ENCODE peak calls at places on chromosome 19, in nine cellular contexts. I is AG04450; P is BE2C; N is thoracic aorta; K is cardiac fibroblast; E is foreskin fibroblast; Z is fibroblast of mammary gland; B is Peyer's patch; H is CD8-positive, alpha-beta T cell. V is an unnamed sample.

GRCh38 chr19:20388826-20389225 is 176.8 kb downstream of the ZNF737 start:
- DNase-seq in I (no peak), P (no peak), N (no peak), K (no peak), E (no peak), Z (no peak), B (no peak), H (no peak), V (no peak)

GRCh38 chr19:32373614-32374295 is 28.3 kb downstream of the ZNF507 start:
- DNase-seq in I (peak; percentile 97), P (no peak), N (peak; percentile 15), K (peak; percentile 98), E (peak; percentile 97), Z (peak; percentile 99), B (peak; percentile 80), H (no peak), V (no peak)

GRCh38 chr19:6503407-6504201 is 1.5 kb upstream of the TUBB4A start:
- DNase-seq in I (no peak), P (no peak), N (no peak), K (no peak), E (no peak), Z (no peak), B (no peak), H (no peak), V (no peak)

GRCh38 chr19:29731331-29731850 is 16.3 kb upstream of the C19orf12 start:
- DNase-seq in I (no peak), P (no peak), N (no peak), K (no peak), E (no peak), Z (no peak), B (no peak), H (no peak), V (no peak)

GRCh38 chr19:45643024-45643926 is 4.1 kb upstream of the EML2 start:
- DNase-seq in I (peak; percentile 49), P (peak; percentile 92), N (no peak), K (peak; percentile 87), E (peak; percentile 88), Z (peak; percentile 69), B (peak; percentile 95), H (peak; percentile 85), V (peak; percentile 96)

GRCh38 chr19:50551713-50552187 is 16.5 kb downstream of the LRRC4B start:
- DNase-seq in I (no peak), P (no peak), N (no peak), K (peak; percentile 12), E (peak; percentile 18), Z (no peak), B (no peak), H (no peak), V (no peak)

GRCh38 chr19:17488593-17489391 is 18.5 kb downstream of the SLC27A1 start:
- DNase-seq in I (no peak), P (peak; percentile 78), N (no peak), K (no peak), E (peak; percentile 36), Z (no peak), B (peak; percentile 93), H (peak; percentile 80), V (peak; percentile 96)

GRCh38 chr19:8571006-8571411 is 6.2 kb downstream of the MYO1F start:
- DNase-seq in I (no peak), P (no peak), N (no peak), K (peak; percentile 53), E (peak; percentile 71), Z (peak; percentile 55), B (peak; percentile 84), H (peak; percentile 78), V (no peak)

GRCh38 chr19:13881692-13882418 is 4.9 kb downstream of the NANOS3 start:
- DNase-seq in I (no peak), P (no peak), N (no peak), K (peak; percentile 46), E (peak; percentile 85), Z (peak; percentile 38), B (peak; percentile 79), H (peak; percentile 61), V (no peak)

GRCh38 chr19:45821570-45821969 is 6.5 kb upstream of the RSPH6A start:
- DNase-seq in I (no peak), P (no peak), N (no peak), K (no peak), E (no peak), Z (no peak), B (no peak), H (no peak), V (no peak)

GRCh38 chr19:9040131-9040530 is 29.9 kb upstream of the MUC16 start:
- DNase-seq in I (no peak), P (no peak), N (no peak), K (no peak), E (no peak), Z (no peak), B (no peak), H (no peak), V (no peak)

GRCh38 chr19:14775855-14776254 is 2.5 kb downstream of the ADGRE2 start:
- DNase-seq in I (no peak), P (no peak), N (no peak), K (no peak), E (peak; percentile 7), Z (no peak), B (peak; percentile 49), H (no peak), V (no peak)

GRCh38 chr19:17931532-17932191 is 1.2 kb upstream of the CCDC124 start:
- DNase-seq in I (no peak), P (peak; percentile 45), N (no peak), K (no peak), E (no peak), Z (no peak), B (no peak), H (no peak), V (no peak)

GRCh38 chr19:39474139-39474620 is 6.5 kb upstream of the TIMM50 start:
- DNase-seq in I (no peak), P (peak; percentile 86), N (no peak), K (peak; percentile 47), E (peak; percentile 55), Z (peak; percentile 31), B (peak; percentile 77), H (peak; percentile 75), V (peak; percentile 88)

GRCh38 chr19:51417107-51417806 is at the start of gene SIGLEC10:
- DNase-seq in I (no peak), P (no peak), N (no peak), K (no peak), E (no peak), Z (peak; percentile 35), B (peak; percentile 88), H (no peak), V (no peak)

GRCh38 chr19:13102666-13103584 is at the start of gene LYL1:
- DNase-seq in I (no peak), P (peak; percentile 89), N (no peak), K (peak; percentile 77), E (peak; percentile 74), Z (no peak), B (peak; percentile 91), H (peak; percentile 30), V (peak; percentile 99)

DNA sequence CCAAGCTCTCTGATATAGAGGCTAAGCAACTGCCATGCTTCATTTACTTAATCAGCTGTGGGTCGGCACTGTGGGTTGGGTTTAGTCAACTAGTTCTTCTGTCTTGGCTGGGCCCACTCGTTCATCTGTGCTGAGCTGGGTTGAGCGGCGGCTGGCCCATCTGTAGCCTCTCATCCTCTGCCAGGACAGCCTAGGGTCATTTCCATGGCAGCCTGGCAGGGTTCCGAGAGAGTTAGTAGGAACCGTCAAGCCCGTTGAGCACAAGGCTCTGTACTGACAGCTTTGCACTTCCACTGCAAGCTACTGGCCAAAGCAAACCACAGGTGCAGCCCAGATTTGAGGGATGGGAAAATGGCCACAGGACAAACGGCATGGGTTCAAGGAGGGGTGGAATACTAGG is 6.6 kb upstream of the ZNF835 start:
- DNase-seq in I (no peak), P (no peak), N (no peak), K (no peak), E (no peak), Z (no peak), B (no peak), H (no peak), V (no peak)
- TF ChIP-seq CTCF in I (no peak), P (no peak), N (no peak), K (no peak), E (no peak), Z (no peak), B (no peak), H (no peak), V (no peak)

GRCh38 chr19:3936506-3937442 is 3.9 kb downstream of the NMRK2 start:
- DNase-seq in I (no peak), P (no peak), N (no peak), K (no peak), E (no peak), Z (no peak), B (no peak), H (no peak), V (no peak)
- TF ChIP-seq CTCF in I (no peak), P (no peak), N (no peak), K (no peak), E (no peak), Z (no peak), B (no peak), H (no peak), V (no peak)

GRCh38 chr19:35140898-35141626 is 2.0 kb upstream of the FXYD7 start:
- DNase-seq in I (peak; percentile 78), P (peak; percentile 98), N (peak; percentile 87), K (peak; percentile 94), E (peak; percentile 95), Z (peak; percentile 91), B (peak; percentile 97), H (peak; percentile 95), V (peak; percentile 93)
- TF ChIP-seq CTCF in I (peak; percentile 45), P (peak; percentile 44), N (no peak), K (peak; percentile 43), E (peak; percentile 33), Z (peak; percentile 45), B (no peak), H (peak; percentile 32), V (no peak)

DNA sequence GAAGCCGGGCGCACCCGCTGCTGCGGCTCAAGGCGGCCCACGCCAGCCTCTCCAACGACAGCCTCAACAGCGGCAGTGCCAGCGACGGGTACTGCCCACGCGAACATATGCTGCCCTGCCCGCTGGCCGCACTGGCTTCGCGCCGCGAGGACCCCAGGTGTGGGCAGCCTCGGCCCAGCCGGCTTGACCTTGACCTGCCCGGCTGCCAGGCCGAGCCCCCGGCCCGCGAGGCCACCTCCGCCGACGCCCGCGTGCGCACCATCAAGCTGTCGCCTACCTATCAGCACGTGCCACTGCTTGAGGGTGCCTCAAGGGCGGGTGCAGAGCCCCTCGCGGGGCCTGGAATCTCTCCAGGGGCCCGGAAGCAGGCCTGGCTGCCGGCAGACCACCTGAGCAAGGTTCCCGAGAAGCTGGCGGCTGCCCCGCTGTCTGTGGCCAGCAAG is 13.0 kb downstream of the C19orf25 start:
- DNase-seq in I (no peak), P (no peak), N (no peak), K (no peak), E (no peak), Z (no peak), B (no peak), H (no peak), V (no peak)
- TF ChIP-seq CTCF in I (no peak), P (no peak), N (no peak), K (no peak), E (no peak), Z (no peak), B (no peak), H (no peak), V (peak; percentile 12)

GRCh38 chr19:41541990-41542584 is 33.9 kb upstream of the CEACAM21 start:
- DNase-seq in I (no peak), P (peak; percentile 63), N (no peak), K (peak; percentile 54), E (peak; percentile 37), Z (peak; percentile 34), B (peak; percentile 91), H (peak; percentile 55), V (peak; percentile 71)
- TF ChIP-seq CTCF in I (peak; percentile 53), P (peak; percentile 88), N (peak; percentile 17), K (peak; percentile 67), E (peak; percentile 65), Z (peak; percentile 71), B (peak; percentile 42), H (peak; percentile 73), V (peak; percentile 82)

GRCh38 chr19:54660967-54661366 is 1.8 kb upstream of the LILRB4 start:
- DNase-seq in I (no peak), P (no peak), N (no peak), K (no peak), E (no peak), Z (no peak), B (no peak), H (no peak), V (no peak)
- TF ChIP-seq CTCF in I (no peak), P (no peak), N (no peak), K (no peak), E (no peak), Z (no peak), B (no peak), H (no peak), V (no peak)

V was measured in endothelial cell.